ENCODE peak calls at places on chromosomes 6 and 20, in seven cellular contexts. Y is GM23338, M is breast epithelium, W is HCT116, X is SK-N-SH, E is sigmoid colon, P is upper lobe of left lung. I is an unnamed sample.

GRCh38 chr6:29426654-29427053 is 11.9 kb downstream of the OR12D1 start:
- DNase-seq in M (no peak), Y (no peak), X (no peak), E (no peak), W (no peak), P (no peak), I (no peak)

GRCh38 chr20:46406986-46407670 is 713 bp upstream of the ELMO2 start:
- DNase-seq in Y (peak; percentile 28), P (peak; percentile 80), M (peak; percentile 84), X (peak; percentile 23), W (peak; percentile 19), E (peak; percentile 87), I (peak; percentile 79)

GRCh38 chr6:142013286-142013685 is 119.4 kb upstream of the GJE1 start:
- DNase-seq in M (no peak), X (no peak), E (no peak), Y (no peak), P (no peak), W (peak; percentile 84), I (no peak)

GRCh38 chr20:63974402-63975200 is 4.8 kb downstream of the SAMD10 start:
- DNase-seq in E (peak; percentile 69), M (peak; percentile 40), P (no peak), X (peak; percentile 14), W (no peak), Y (no peak), I (peak; percentile 64)

GRCh38 chr20:38260378-38261053 is at the start of gene KIAA1755:
- DNase-seq in Y (peak; percentile 48), P (no peak), E (peak; percentile 76), X (peak; percentile 83), M (no peak), W (no peak), I (no peak)

GRCh38 chr6:142374965-142375733 is 73.3 kb downstream of the ADGRG6 start:
- DNase-seq in P (no peak), X (no peak), M (no peak), Y (no peak), W (peak; percentile 85), E (no peak), I (no peak)

GRCh38 chr6:74631558-74631957 is 574.3 kb downstream of the COL12A1 start:
- DNase-seq in W (no peak), Y (no peak), X (no peak), P (no peak), M (no peak), E (no peak), I (no peak)

GRCh38 chr20:32538526-32538918 is 46.6 kb downstream of the NOL4L start:
- DNase-seq in X (no peak), P (no peak), Y (peak; percentile 70), M (no peak), E (no peak), W (no peak), I (no peak)

GRCh38 chr6:90859056-90859455 is 272.2 kb upstream of the MAP3K7 start:
- DNase-seq in M (peak; percentile 73), W (no peak), Y (no peak), E (no peak), P (no peak), X (no peak), I (no peak)

GRCh38 chr6:44806656-44807055 is 419.1 kb downstream of the CDC5L start:
- DNase-seq in W (no peak), M (no peak), X (no peak), Y (no peak), P (no peak), E (no peak), I (no peak)

GRCh38 chr6:139829557-139829956 is 455.1 kb upstream of the CITED2 start:
- DNase-seq in P (no peak), E (no peak), M (no peak), Y (no peak), W (no peak), X (no peak), I (no peak)

GRCh38 chr6:145731432-145731831 is 3.9 kb downstream of the EPM2A start:
- DNase-seq in E (no peak), P (no peak), Y (no peak), W (no peak), M (no peak), X (no peak), I (no peak)

GRCh38 chr20:60785817-60786216 is 466.2 kb upstream of the CDH4 start:
- DNase-seq in P (no peak), W (no peak), M (no peak), Y (no peak), E (no peak), X (no peak), I (no peak)

GRCh38 chr6:37204014-37204751 is 34.2 kb downstream of the PIM1 start:
- DNase-seq in P (peak; percentile 84), M (no peak), X (no peak), W (no peak), E (no peak), Y (no peak), I (peak; percentile 56)

GRCh38 chr6:88814909-88815308 is 148.5 kb downstream of the RNGTT start:
- DNase-seq in X (no peak), E (no peak), Y (no peak), W (no peak), M (no peak), P (no peak), I (no peak)

GRCh38 chr20:2387180-2387577 is 6.5 kb downstream of the TGM6 start:
- DNase-seq in W (peak; percentile 39), M (no peak), E (no peak), P (no peak), Y (peak; percentile 74), X (peak; percentile 44), I (no peak)

GRCh38 chr20:32510601-32511357 is 74.4 kb downstream of the NOL4L start:
- DNase-seq in X (no peak), W (no peak), M (no peak), P (no peak), E (no peak), Y (no peak), I (peak; percentile 58)

GRCh38 chr6:16239090-16239797 is 857 bp downstream of the GMPR start:
- DNase-seq in M (no peak), Y (peak; percentile 48), E (peak; percentile 88), W (no peak), P (peak; percentile 85), X (peak; percentile 59), I (peak; percentile 80)

GRCh38 chr20:36847710-36848040 is 28.3 kb upstream of the TLDC2 start:
- DNase-seq in X (no peak), W (no peak), P (no peak), Y (no peak), M (no peak), E (no peak), I (no peak)

GRCh38 chr6:13760948-13761347 is 49.3 kb upstream of the RANBP9 start:
- DNase-seq in Y (no peak), M (no peak), E (peak; percentile 60), W (no peak), P (peak; percentile 54), X (no peak), I (no peak)

GRCh38 chr6:75834447-75834846 is 85.4 kb downstream of the MYO6 start:
- DNase-seq in M (no peak), X (no peak), P (no peak), W (no peak), Y (no peak), E (no peak), I (no peak)

GRCh38 chr6:75827163-75827562 is 78.1 kb downstream of the MYO6 start:
- DNase-seq in P (no peak), X (no peak), M (no peak), Y (no peak), E (no peak), W (no peak), I (no peak)

GRCh38 chr6:75830959-75831885 is 82.2 kb downstream of the MYO6 start:
- DNase-seq in Y (no peak), X (no peak), W (no peak), P (no peak), E (no peak), M (no peak), I (no peak)
- H3K27ac ChIP-seq in Y (no peak overlapping the region), X (no peak overlapping the region), W (no peak overlapping the region), P (no peak overlapping the region), E (no peak overlapping the region), M (no peak overlapping the region), I (no peak overlapping the region)

GRCh38 chr20:62482970-62483369 is 7.2 kb upstream of the GATA5 start:
- DNase-seq in Y (no peak), E (no peak), W (no peak), X (no peak), M (no peak), P (no peak), I (no peak)
- H3K4me1 ChIP-seq in Y (peaks cover 4% of the 10 kb centered on the region), E (no peaks in the 10 kb centered on the region), W (no peaks in the 10 kb centered on the region), X (no peaks in the 10 kb centered on the region), M (no peaks in the 10 kb centered on the region), P (peaks cover 4% of the 10 kb centered on the region), I (peaks cover 68% of the 10 kb centered on the region)

DNA sequence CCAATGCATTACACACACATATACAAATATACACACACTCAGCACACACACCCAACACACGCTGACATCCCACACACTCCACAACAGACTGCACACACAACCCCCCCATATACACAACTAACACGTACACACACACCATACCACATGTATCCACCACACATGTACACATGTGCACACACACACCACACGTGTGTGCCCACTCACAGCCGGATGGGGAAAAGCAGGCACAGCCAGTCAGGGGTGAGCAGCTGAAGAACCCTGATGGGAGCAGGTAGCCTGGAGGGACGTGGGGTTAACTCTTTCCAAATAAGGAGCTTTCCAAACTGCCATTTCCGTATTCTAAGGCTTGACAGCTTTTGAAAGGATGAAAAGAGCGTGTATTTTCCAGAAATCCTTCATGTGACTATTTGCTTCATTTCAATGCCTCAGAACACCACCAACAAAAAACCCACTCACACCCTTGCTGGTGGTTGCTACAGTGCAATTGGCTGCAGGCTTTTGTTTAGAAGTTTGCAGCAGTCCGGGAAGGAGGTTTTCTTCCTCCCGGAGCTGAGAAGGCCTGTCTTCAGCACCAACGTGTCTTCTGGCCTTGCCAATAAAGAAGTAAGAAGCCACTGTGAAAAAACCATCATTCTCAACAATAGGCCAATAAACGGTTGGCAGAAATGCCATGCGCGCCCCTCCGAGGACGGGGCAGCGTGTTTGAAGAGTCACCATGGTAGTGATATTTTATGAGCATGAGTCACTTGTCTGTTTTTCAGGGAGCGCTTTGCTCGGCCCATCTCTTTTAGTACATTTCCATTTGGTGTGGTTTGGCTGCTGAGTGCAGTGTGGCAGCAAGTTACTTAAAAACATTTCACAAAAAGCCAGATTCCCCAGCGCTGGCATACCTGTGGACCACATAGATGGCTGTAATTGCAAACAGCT is 131.3 kb upstream of the GMDS start:
- DNase-seq in P (no peak), M (peak; percentile 55), E (peak; percentile 74), Y (no peak), X (no peak), W (peak; percentile 65), I (no peak)
- TF ChIP-seq POLR2AphosphoS5 in P (no peak), M (no peak), E (no peak), Y (no peak), X (no peak), W (no peak), I (no peak)

DNA sequence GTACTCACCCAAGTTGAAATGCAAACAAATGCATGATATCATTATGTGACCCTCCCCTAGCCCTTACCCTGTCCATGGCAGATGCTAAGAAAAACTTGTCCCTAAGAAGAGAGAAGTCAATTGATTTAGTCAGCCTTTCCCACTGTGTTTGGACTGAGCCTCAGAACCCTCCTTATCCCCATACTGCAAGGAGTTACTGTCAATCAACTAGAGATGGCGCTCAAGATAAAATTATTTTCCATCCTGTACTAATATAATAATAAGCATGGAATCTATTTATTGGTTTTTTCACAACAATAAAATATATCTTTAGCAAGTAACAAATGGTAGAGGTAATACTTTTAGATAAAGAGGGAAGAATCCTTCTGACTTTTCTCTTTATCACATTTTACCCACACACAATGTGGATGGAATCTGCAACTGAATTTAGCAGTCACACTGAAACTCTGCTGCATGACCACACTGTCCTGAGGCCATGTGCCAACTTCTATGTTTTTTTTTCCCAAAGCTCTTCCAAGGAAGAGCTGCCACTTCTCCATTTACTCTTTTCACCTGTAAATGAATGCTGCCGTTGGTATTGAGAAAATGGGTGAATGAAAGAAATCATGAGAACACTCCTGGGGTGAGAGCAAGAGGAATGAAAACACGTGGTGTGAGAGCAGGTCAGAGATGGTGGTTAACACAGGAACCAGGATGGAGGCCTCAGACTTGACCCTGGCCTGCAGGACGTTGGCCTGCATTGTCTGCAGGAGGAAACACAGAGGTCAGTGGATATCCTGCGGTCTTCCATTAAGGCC is 10.5 kb downstream of the NT5E start:
- DNase-seq in E (no peak), P (no peak), W (no peak), M (no peak), X (no peak), Y (no peak), I (no peak)
- H3K27ac ChIP-seq in E (peak overlapping the region; percentile 72), P (peak overlapping the region; percentile 32), W (no peak overlapping the region), M (peak overlapping the region; percentile 56), X (peak overlapping the region; percentile 88), Y (no peak overlapping the region), I (peak overlapping the region; percentile 56)